ENCODE peak calls at places on chromosomes 12 and 14, in four cellular contexts. M is astrocyte of the spinal cord, C is lower leg skin, D is uterus. G is an unnamed sample.
A peak's percentile ranks its signal among the peaks of the same experiment; 100 is the strongest.

GRCh38 chr14:69547701-69548348 is 26.8 kb downstream of the CCDC177 start:
- DNase-seq in M (peak; percentile 9), C (no peak), D (no peak), G (no peak)

GRCh38 chr12:57454566-57455373 is at the start of gene INHBE:
- DNase-seq in M (peak; percentile 89), C (no peak), D (no peak), G (no peak)

GRCh38 chr12:106901276-106901675 is 54.4 kb upstream of the TMEM263 start:
- DNase-seq in M (no peak), C (no peak), D (no peak), G (no peak)

GRCh38 chr12:27635349-27635972 is 60.8 kb upstream of the REP15 start:
- DNase-seq in M (peak; percentile 67), C (no peak), D (no peak), G (no peak)

GRCh38 chr12:112574896-112575558 is 156.3 kb downstream of the PTPN11 start:
- DNase-seq in M (no peak), C (no peak), D (no peak), G (no peak)

GRCh38 chr14:105528197-105528858 is 1.9 kb downstream of the TMEM121 start:
- DNase-seq in M (peak; percentile 58), C (peak; percentile 96), D (peak; percentile 82), G (no peak)

GRCh38 chr12:82687020-82687951 is 580 bp downstream of the TMTC2 start:
- DNase-seq in M (peak; percentile 28), C (peak; percentile 89), D (peak; percentile 23), G (no peak)

GRCh38 chr14:51554339-51554920 is 97.3 kb upstream of the FRMD6 start:
- DNase-seq in M (peak; percentile 84), C (no peak), D (no peak), G (no peak)

GRCh38 chr12:79056775-79057174 is 192.2 kb downstream of the SYT1 start:
- DNase-seq in M (no peak), C (no peak), D (no peak), G (no peak)

GRCh38 chr14:74324945-74325361 is 22.2 kb upstream of the ABCD4 start:
- DNase-seq in M (peak; percentile 42), C (no peak), D (no peak), G (no peak)

GRCh38 chr14:80996049-80996901 is 40.9 kb downstream of the TSHR start:
- DNase-seq in M (peak; percentile 74), C (no peak), D (no peak), G (no peak)

GRCh38 chr12:61798778-61799177 is 461.4 kb upstream of the USP15 start:
- DNase-seq in M (no peak), C (no peak), D (no peak), G (no peak)

GRCh38 chr12:109512608-109513007 is 35.2 kb downstream of the UBE3B start:
- DNase-seq in M (peak; percentile 31), C (no peak), D (no peak), G (no peak)
- H3K4me3 ChIP-seq in M (no peak overlapping the region), C (no peak overlapping the region), D (no peak overlapping the region), G (no peak overlapping the region)

GRCh38 chr12:38516418-38516817 is 199.8 kb downstream of the ALG10B start:
- DNase-seq in M (no peak), C (no peak), D (no peak), G (no peak)
- H3K4me3 ChIP-seq in M (no peak overlapping the region), C (no peak overlapping the region), D (no peak overlapping the region), G (no peak overlapping the region)

GRCh38 chr12:93089805-93090569 is 160.9 kb upstream of the EEA1 start:
- DNase-seq in M (peak; percentile 95), C (no peak), D (no peak), G (no peak)

GRCh38 chr12:93085383-93086287 is 156.5 kb upstream of the EEA1 start:
- DNase-seq in M (no peak), C (no peak), D (no peak), G (no peak)

GRCh38 chr12:93087836-93088610 is 158.9 kb upstream of the EEA1 start:
- DNase-seq in M (peak; percentile 38), C (no peak), D (no peak), G (no peak)

GRCh38 chr12:93090768-93091172 is 161.7 kb upstream of the EEA1 start:
- DNase-seq in M (peak; percentile 85), C (no peak), D (no peak), G (no peak)

GRCh38 chr12:93086288-93086727 is 157.2 kb upstream of the EEA1 start:
- DNase-seq in M (no peak), C (no peak), D (no peak), G (no peak)
- H3K4me3 ChIP-seq in M (no peak overlapping the region), C (no peak overlapping the region), D (no peak overlapping the region), G (no peak overlapping the region)

DNA sequence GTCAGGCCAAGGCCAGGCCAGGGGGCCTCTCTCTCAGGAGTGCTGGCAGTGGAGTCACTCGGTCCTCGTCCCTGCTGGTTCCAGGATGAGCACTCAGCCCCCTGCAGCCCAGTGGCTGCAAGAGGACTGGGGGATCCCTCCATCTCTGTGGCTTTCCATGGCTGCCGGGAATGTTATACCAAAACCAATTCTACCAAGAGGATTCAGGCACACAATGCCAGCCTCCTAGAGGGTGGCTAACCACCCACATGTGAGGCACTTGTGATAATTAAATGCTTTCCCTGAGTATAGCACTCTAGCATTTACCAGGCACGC is 21.9 kb downstream of the ASB2 start:
- DNase-seq in M (no peak), C (no peak), D (no peak), G (no peak)
- H3K4me3 ChIP-seq in M (no peak overlapping the region), C (no peak overlapping the region), D (no peak overlapping the region), G (peak overlapping the region; percentile 15)

DNA sequence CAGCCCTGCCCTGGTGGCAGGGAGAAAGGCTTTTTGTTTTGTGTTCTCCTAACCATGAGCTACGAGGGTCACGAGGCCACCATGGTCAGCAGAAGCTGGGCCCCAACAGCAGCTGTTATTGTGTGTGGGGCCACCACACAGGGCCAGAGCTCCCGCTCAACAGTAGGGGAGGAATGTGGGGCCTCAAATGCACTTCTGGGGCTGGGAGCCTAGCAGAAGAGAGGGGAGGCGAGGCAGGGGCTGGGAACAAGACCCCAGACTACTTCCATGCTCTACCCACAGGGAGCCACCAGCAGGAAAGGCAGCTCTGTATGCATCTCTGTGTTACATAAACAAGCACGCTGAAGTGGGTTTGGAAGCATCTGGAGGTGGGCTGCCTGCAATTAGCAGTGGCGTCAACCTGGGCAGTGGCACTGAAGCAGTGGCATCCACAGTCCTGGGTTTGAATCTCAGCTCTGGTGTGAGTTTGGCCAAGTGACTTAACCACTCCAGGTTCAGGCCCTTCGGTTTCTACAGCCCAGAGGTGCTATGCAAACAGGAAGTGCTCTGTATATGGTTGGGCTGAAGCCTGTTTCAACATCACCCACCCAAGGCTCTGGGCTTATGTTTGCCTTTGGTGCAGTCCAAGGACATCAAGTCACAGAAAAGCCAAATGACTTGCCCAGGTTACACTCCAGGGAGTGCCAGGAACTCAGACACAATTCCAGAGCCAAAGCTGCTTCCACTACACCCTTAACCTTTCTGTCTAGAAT is 16.2 kb downstream of the GLTP start:
- DNase-seq in M (peak; percentile 28), C (no peak), D (no peak), G (no peak)
- H3K4me3 ChIP-seq in M (no peak overlapping the region), C (no peak overlapping the region), D (no peak overlapping the region), G (no peak overlapping the region)

DNA sequence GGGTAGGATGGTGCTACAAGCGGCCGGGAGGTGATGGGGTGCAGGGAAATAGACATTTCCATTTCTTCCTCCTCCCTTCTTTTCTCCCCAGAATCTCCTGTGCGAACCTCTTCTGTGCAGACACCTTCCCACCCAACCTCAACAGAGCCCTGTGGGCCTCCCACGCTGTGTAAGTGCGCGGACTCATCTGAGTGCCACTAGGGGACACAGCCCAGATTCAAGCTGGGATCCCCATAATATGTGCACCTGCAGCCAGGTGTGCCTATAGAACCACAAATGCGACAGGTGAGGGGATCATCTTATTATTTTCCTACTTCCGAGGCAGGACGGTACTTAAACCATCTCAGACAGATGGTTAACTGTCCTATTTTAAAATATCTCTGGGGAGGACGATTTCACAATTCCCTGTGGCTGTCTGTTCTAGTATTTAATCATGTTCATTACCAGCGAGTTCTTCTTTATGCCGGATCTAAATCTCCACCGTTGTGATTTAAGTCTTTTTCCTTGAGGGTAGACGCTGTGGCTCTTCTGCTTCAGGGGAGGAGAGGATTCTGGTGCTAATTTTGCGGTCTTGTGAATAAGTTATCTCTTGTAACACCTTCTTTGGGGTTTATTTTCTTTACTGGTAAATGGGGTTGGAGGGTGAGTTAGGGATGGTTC is 17.2 kb upstream of the CACNA1C start:
- DNase-seq in M (no peak), C (no peak), D (no peak), G (no peak)
- H3K4me3 ChIP-seq in M (peak overlapping the region; percentile 31), C (no peak overlapping the region), D (peak overlapping the region; percentile 28), G (peak overlapping the region; percentile 57)

GRCh38 chr12:132446535-132447326 is 43.2 kb upstream of the FBRSL1 start:
- DNase-seq in M (no peak), C (no peak), D (no peak), G (no peak)
- H3K4me3 ChIP-seq in M (no peak overlapping the region), C (no peak overlapping the region), D (peak overlapping the region; percentile 38), G (peak overlapping the region; percentile 9)

DNA sequence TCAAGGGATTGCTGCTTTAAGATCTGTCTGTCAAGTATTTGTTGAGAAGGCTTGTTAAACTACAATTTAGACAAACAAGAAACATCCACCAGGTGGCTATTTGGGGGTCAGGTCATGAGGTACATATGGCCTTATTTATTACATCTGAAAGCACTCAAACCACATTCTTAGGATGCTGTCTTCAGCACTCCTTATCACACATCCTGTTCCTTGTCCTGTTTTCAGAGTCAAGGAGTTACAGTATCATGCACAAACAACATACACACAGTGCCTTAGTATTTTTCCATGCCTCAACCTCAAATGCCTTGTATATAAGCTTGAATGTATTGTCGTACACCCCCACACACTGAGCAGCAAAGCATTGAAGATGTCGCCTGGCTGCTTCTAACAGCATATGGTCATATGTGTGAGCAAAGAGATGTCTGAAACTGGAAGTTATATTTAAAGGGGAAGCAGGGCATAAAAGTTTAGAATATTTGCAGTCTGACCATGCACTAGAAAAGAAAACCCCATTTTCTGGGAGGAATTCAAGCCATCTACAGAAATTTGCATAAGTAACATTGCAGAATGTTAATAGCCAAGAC is 83.8 kb downstream of the KCNMB4 start:
- DNase-seq in M (no peak), C (no peak), D (no peak), G (no peak)
- H3K4me3 ChIP-seq in M (no peak overlapping the region), C (no peak overlapping the region), D (no peak overlapping the region), G (no peak overlapping the region)

GRCh38 chr12:122520676-122521075 is 6.1 kb downstream of the RSRC2 start:
- DNase-seq in M (no peak), C (no peak), D (no peak), G (no peak)

GRCh38 chr12:122523846-122524718 is 2.7 kb downstream of the RSRC2 start:
- DNase-seq in M (no peak), C (no peak), D (no peak), G (no peak)

GRCh38 chr12:122519418-122519817 is 7.3 kb downstream of the RSRC2 start:
- DNase-seq in M (no peak), C (no peak), D (no peak), G (no peak)

GRCh38 chr12:122526683-122527477 is at the start of the genes KNTC1 and RSRC2:
- DNase-seq in M (peak; percentile 100), C (peak; percentile 100), D (peak; percentile 98), G (peak; percentile 97)

DNA sequence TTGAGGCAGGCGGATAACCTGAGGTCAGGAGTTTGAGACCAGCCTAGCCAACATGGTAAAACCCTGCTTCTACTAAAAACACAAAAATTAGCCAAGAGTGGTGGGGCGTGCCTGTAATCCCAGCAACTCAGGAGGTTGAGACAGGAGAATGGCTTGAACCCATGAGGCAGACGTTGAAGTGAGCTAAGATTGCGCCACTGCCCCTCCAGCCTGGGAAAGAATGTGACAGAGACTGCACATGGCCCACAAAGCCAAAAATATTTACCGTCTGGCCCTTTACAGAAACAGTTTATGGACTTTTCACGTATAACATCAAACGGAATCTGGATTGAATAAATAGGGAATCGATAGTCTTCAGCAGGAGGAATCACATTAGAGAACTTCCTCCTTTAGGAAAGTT is 3.5 kb downstream of the RSRC2 start:
- DNase-seq in M (peak; percentile 26), C (no peak), D (no peak), G (no peak)
- H3K4me3 ChIP-seq in M (peak overlapping the region; percentile 12), C (no peak overlapping the region), D (no peak overlapping the region), G (peak overlapping the region; percentile 86)

G was measured in esophagus squamous epithelium.